ENCODE peak calls at places on chromosomes 11 and 22, in six cellular contexts. D is heart right ventricle, B is neuronal stem cell, P is upper lobe of right lung, O is heart left ventricle, W is ovary. A is an unnamed sample.
A peak's percentile ranks its signal among the peaks of the same experiment; 100 is the strongest.

GRCh38 chr11:7544021-7544420 is 30.2 kb downstream of the PPFIBP2 start:
- DNase-seq in W (no peak), B (no peak), O (no peak), P (no peak), D (no peak), A (no peak)

GRCh38 chr11:86458294-86459001 is 83.8 kb downstream of the CCDC81 start:
- DNase-seq in B (no peak), D (no peak), P (no peak), W (no peak), O (no peak), A (no peak)

GRCh38 chr11:16825968-16826367 is 87.5 kb downstream of the C11orf58 start:
- DNase-seq in P (no peak), W (no peak), B (no peak), O (no peak), D (no peak), A (no peak)

GRCh38 chr22:25282671-25283561 is 63.5 kb downstream of the CRYBB2 start:
- DNase-seq in B (peak; percentile 18), W (no peak), D (no peak), O (no peak), P (no peak), A (no peak)

GRCh38 chr11:33172996-33173395 is 11.7 kb upstream of the CSTF3 start:
- DNase-seq in O (no peak), W (no peak), D (no peak), P (no peak), B (no peak), A (no peak)

GRCh38 chr11:69891421-69892236 is 72.4 kb upstream of the FGF3 start:
- DNase-seq in O (no peak), B (no peak), P (no peak), D (no peak), W (no peak), A (no peak)

GRCh38 chr11:75263944-75264349 is 23.4 kb downstream of the TPBGL start:
- DNase-seq in W (peak; percentile 19), O (no peak), P (peak; percentile 65), B (no peak), D (no peak), A (peak; percentile 85)

GRCh38 chr11:1307163-1307870 is 2.1 kb downstream of the TOLLIP start:
- DNase-seq in W (no peak), D (no peak), P (peak; percentile 73), O (no peak), B (no peak), A (peak; percentile 92)

GRCh38 chr11:76768091-76769047 is 14.8 kb upstream of the TSKU start:
- DNase-seq in O (no peak), W (peak; percentile 63), B (no peak), P (peak; percentile 80), D (no peak), A (peak; percentile 86)

GRCh38 chr22:17607891-17608521 is 20.5 kb downstream of the ATP6V1E1 start:
- DNase-seq in D (no peak), B (no peak), P (no peak), W (no peak), O (no peak), A (no peak)

GRCh38 chr22:26669060-26669481 is 11.7 kb downstream of the MIAT start:
- DNase-seq in O (no peak), P (no peak), D (no peak), B (no peak), W (no peak), A (peak; percentile 56)

GRCh38 chr11:18204220-18204619 is 31.6 kb downstream of the MRGPRX4 start:
- DNase-seq in W (no peak), O (no peak), B (no peak), P (no peak), D (no peak), A (no peak)

GRCh38 chr11:15093432-15093831 is 20.0 kb downstream of the CALCB start:
- DNase-seq in W (no peak), B (no peak), P (no peak), O (no peak), D (no peak), A (no peak)

GRCh38 chr11:2209900-2210321 is 38.3 kb upstream of the TH start:
- DNase-seq in O (no peak), B (no peak), D (no peak), P (peak; percentile 41), W (peak; percentile 8), A (peak; percentile 56)

GRCh38 chr11:824942-825341 is 2.8 kb upstream of the CRACR2B start:
- DNase-seq in W (no peak), B (no peak), P (no peak), O (no peak), D (no peak), A (no peak)

GRCh38 chr11:65960824-65961266 is 689 bp upstream of the SART1 start:
- DNase-seq in P (no peak), W (no peak), B (no peak), O (no peak), D (no peak), A (peak; percentile 66)

GRCh38 chr11:63873381-63873780 is 34.5 kb downstream of the MARK2 start:
- DNase-seq in B (no peak), W (no peak), D (no peak), O (no peak), P (no peak), A (no peak)

GRCh38 chr11:63872833-63873201 is 33.9 kb downstream of the MARK2 start:
- DNase-seq in O (no peak), P (no peak), D (no peak), B (no peak), W (no peak), A (no peak)

GRCh38 chr11:63874511-63874910 is 35.6 kb downstream of the MARK2 start:
- DNase-seq in B (no peak), O (peak; percentile 54), P (no peak), D (no peak), W (no peak), A (no peak)

GRCh38 chr11:63870351-63871197 is 31.7 kb downstream of the MARK2 start:
- DNase-seq in D (no peak), P (no peak), W (no peak), B (no peak), O (no peak), A (no peak)

GRCh38 chr11:63871962-63872832 is 33.3 kb downstream of the MARK2 start:
- DNase-seq in P (peak; percentile 81), D (peak; percentile 55), W (peak; percentile 79), O (peak; percentile 86), B (no peak), A (peak; percentile 89)
- H3K4me3 ChIP-seq in P (no peak overlapping the region), D (peak overlapping the region; percentile 13), W (no peak overlapping the region), O (no peak overlapping the region), B (no peak overlapping the region), A (no peak overlapping the region)

GRCh38 chr22:46582281-46582811 is 37.8 kb upstream of the GRAMD4 start:
- DNase-seq in P (peak; percentile 66), D (no peak), O (no peak), B (no peak), W (no peak), A (peak; percentile 69)

GRCh38 chr22:46581580-46582244 is 38.5 kb upstream of the GRAMD4 start:
- DNase-seq in D (no peak), O (no peak), P (peak; percentile 67), B (no peak), W (no peak), A (peak; percentile 74)

GRCh38 chr22:46578824-46579561 is 41.2 kb upstream of the GRAMD4 start:
- DNase-seq in D (peak; percentile 68), P (peak; percentile 81), O (peak; percentile 77), B (no peak), W (no peak), A (peak; percentile 72)

GRCh38 chr22:46579751-46580449 is 40.3 kb upstream of the GRAMD4 start:
- DNase-seq in W (no peak), O (peak; percentile 8), P (peak; percentile 63), B (no peak), D (peak; percentile 17), A (peak; percentile 73)

GRCh38 chr22:46580940-46581579 is 39.1 kb upstream of the GRAMD4 start:
- DNase-seq in O (no peak), D (no peak), P (no peak), B (no peak), W (no peak), A (peak; percentile 28)
- H3K9me3 ChIP-seq in O (no peaks in the 10 kb centered on the region), D (no peaks in the 10 kb centered on the region), P (no peaks in the 10 kb centered on the region), B (no peaks in the 10 kb centered on the region), W (no peaks in the 10 kb centered on the region), A (no peaks in the 10 kb centered on the region)

DNA sequence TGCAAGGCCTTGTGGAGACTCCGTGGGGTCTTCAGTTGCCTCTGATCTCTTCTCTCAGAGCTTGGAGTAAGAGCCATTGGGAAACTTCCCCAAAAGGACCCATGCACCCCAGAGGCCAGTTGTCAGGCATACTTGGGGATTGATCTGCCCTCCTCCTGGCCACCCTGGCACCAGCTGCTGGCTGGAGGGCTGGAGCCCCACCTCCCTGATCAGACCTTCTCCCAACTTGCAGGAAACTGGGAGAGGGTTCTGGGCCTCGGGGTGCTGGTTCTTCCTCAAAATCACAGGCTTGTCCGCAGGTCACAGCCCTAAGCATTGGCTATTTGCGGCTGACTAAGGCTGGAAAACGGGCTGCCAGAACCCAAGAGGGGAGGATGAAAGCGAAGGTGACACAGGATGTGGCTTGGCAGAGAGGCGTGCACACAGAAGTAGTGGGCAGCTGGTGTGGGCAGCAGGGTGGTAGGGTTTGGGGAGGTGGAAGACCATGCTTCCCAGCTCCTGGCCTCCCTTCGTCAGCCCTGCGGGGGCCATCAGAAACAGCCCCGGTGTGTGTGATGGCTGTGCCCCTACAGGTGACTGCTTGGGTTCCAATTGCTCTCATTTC is 1.3 kb upstream of the DGKZ start:
- DNase-seq in P (no peak), O (no peak), W (no peak), D (no peak), B (no peak), A (peak; percentile 86)
- H3K4me3 ChIP-seq in P (peak overlapping the region; percentile 59), O (peak overlapping the region; percentile 58), W (no peak overlapping the region), D (peak overlapping the region; percentile 59), B (no peak overlapping the region), A (peak overlapping the region; percentile 94)

GRCh38 chr11:29780756-29781155 is 236.1 kb downstream of the KCNA4 start:
- DNase-seq in O (peak; percentile 14), B (no peak), P (no peak), D (peak; percentile 29), W (no peak), A (no peak)
- H3K9me3 ChIP-seq in O (no peaks in the 10 kb centered on the region), B (no peaks in the 10 kb centered on the region), P (no peaks in the 10 kb centered on the region), D (no peaks in the 10 kb centered on the region), W (no peaks in the 10 kb centered on the region), A (no peaks in the 10 kb centered on the region)

GRCh38 chr11:124760806-124761205 is 1.3 kb downstream of the ESAM start:
- DNase-seq in W (no peak), P (no peak), O (no peak), B (no peak), D (no peak), A (no peak)
- H3K4me3 ChIP-seq in W (peak overlapping the region; percentile 15), P (peak overlapping the region; percentile 73), O (peak overlapping the region; percentile 83), B (no peak overlapping the region), D (peak overlapping the region; percentile 75), A (peak overlapping the region; percentile 63)

DNA sequence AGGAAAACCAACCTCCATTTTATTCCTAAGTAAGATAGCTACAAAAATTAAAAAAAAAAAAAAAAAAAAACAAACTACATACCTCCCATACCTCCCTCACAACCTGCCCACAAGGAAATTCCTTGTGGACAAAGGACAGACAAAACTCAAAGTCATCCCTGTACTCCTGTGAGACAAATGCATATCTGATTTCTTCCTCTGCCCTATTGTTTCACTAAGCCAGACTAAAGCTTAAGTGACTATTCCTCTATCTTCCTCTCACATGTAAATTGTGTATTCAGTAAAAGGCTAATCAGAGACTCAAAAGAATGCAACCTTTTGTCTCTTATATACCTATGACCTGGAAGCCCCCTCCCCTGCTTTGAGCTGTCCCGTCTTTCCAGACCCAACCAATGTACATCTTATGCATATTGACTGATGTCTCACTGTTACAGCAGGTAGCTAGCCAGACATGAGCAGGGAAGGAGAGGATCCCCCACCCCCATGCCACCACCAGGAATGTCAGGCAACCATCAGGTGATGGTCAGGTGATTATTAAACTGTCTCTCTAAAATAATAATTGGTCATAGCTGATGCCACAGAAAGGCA is 289.4 kb downstream of the SBF2 start:
- DNase-seq in P (no peak), W (no peak), D (no peak), B (no peak), O (no peak), A (no peak)
- H3K9me3 ChIP-seq in P (no peaks in the 10 kb centered on the region), W (no peaks in the 10 kb centered on the region), D (no peaks in the 10 kb centered on the region), B (peaks cover 21% of the 10 kb centered on the region), O (peaks cover 3% of the 10 kb centered on the region), A (no peaks in the 10 kb centered on the region)

GRCh38 chr22:29205598-29206371 is at the start of gene EMID1:
- DNase-seq in P (peak; percentile 75), D (peak; percentile 48), W (peak; percentile 57), B (peak; percentile 46), O (peak; percentile 28), A (peak; percentile 84)
- H3K4me3 ChIP-seq in P (peak within 1 kb of the TSS; percentile 63), D (peak within 1 kb of the TSS; percentile 58), W (peak within 1 kb of the TSS; percentile 46), B (peak within 1 kb of the TSS; percentile 91), O (peak within 1 kb of the TSS; percentile 53), A (peak within 1 kb of the TSS; percentile 53)